ENCODE peak calls at places on chromosomes 4 and X, in ten cellular contexts. S is MM.1S, Z is SK-N-SH, K is transverse colon, H is psoas muscle, R is left lung, N is fibroblast of lung, W is body of pancreas, A is cardiac muscle cell, V is tibial nerve. D is an unnamed sample. For H3K4me1, the result is how much of the 10 kb centered on the place peaks cover.

GRCh38 chr4:140367738-140368137 is 5.7 kb upstream of the SCOC start:
- DNase-seq in A (peak), W (peak), V (no peak), R (peak), N (peak), Z (no peak), H (no peak), K (no peak), S (no peak), D (no peak)

GRCh38 chr4:139633661-139634060 is 32.0 kb upstream of the MGST2 start:
- DNase-seq in H (no peak), Z (no peak), S (no peak), V (no peak), R (no peak), K (peak), A (peak), N (peak), W (peak), D (peak)

GRCh38 chrX:45840411-45840950 is 639.8 kb upstream of the DIPK2B start:
- DNase-seq in R (no peak), V (no peak), K (no peak), H (no peak), S (no peak), N (peak), Z (no peak), A (no peak), W (no peak), D (peak)

GRCh38 chr4:140012688-140013087 is 141.3 kb downstream of the MAML3 start:
- DNase-seq in N (peak), V (peak), Z (peak), A (peak), K (peak), S (peak), R (peak), H (peak), W (peak), D (peak)

GRCh38 chr4:30950737-30951136 is 230.6 kb downstream of the PCDH7 start:
- DNase-seq in A (no peak), K (no peak), V (no peak), N (no peak), S (no peak), H (no peak), Z (no peak), R (no peak), W (no peak), D (no peak)

GRCh38 chrX:68511255-68511654 is 12.4 kb downstream of the YIPF6 start:
- DNase-seq in W (peak), Z (peak), A (peak), S (peak), V (no peak), K (peak), N (peak), H (no peak), R (no peak), D (peak)

GRCh38 chrX:98501441-98501840 is 1617.7 kb downstream of the RPA4 start:
- DNase-seq in Z (no peak), K (no peak), N (no peak), R (no peak), V (no peak), W (no peak), A (no peak), S (no peak), H (no peak), D (no peak)

GRCh38 chrX:118536687-118537461 is 41.3 kb downstream of the DOCK11 start:
- DNase-seq in V (no peak), A (peak), K (no peak), R (no peak), N (peak), S (peak), W (no peak), Z (peak), H (no peak), D (no peak)

GRCh38 chr4:5772528-5773270 is 61.7 kb downstream of the EVC start:
- DNase-seq in A (no peak), H (no peak), N (no peak), S (no peak), R (no peak), W (no peak), V (no peak), Z (no peak), K (no peak), D (no peak)

GRCh38 chrX:108105473-108105872 is 13.9 kb downstream of the ATG4A start:
- DNase-seq in V (no peak), S (no peak), W (no peak), K (no peak), H (no peak), Z (no peak), N (no peak), A (no peak), R (no peak), D (no peak)

GRCh38 chr4:65502151-65502691 is 168.1 kb downstream of the EPHA5 start:
- DNase-seq in S (no peak), A (peak), W (no peak), Z (no peak), H (no peak), K (no peak), R (no peak), N (peak), V (no peak), D (no peak)

GRCh38 chr4:60366661-60367060 is 833.5 kb upstream of the ADGRL3 start:
- DNase-seq in K (no peak), S (no peak), H (no peak), R (no peak), V (no peak), W (no peak), Z (no peak), N (no peak), A (no peak), D (no peak)

GRCh38 chr4:170198742-170199141 is 109.0 kb upstream of the AADAT start:
- DNase-seq in K (no peak), V (no peak), S (peak), N (no peak), W (no peak), H (no peak), Z (no peak), R (no peak), A (no peak), D (no peak)

GRCh38 chrX:112896051-112896450 is 55.4 kb upstream of the AMOT start:
- DNase-seq in R (no peak), K (no peak), A (no peak), V (no peak), N (no peak), H (no peak), S (no peak), Z (no peak), W (no peak), D (no peak)

GRCh38 chr4:149836546-149836945 is 20.9 kb upstream of the IQCM start:
- DNase-seq in R (no peak), W (no peak), Z (no peak), N (peak), V (no peak), A (no peak), H (no peak), K (no peak), S (no peak), D (no peak)

GRCh38 chrX:115978068-115978467 is 192.5 kb upstream of the AGTR2 start:
- DNase-seq in R (no peak), V (no peak), A (no peak), H (no peak), S (no peak), K (no peak), Z (no peak), W (no peak), N (peak), D (no peak)

GRCh38 chr4:8831221-8832129 is 40.2 kb downstream of the HMX1 start:
- DNase-seq in A (no peak), Z (peak), V (no peak), W (peak), R (peak), N (no peak), S (no peak), K (peak), H (peak), D (no peak)

GRCh38 chr4:7971881-7972500 is 32.3 kb upstream of the AFAP1 start:
- DNase-seq in V (no peak), N (no peak), K (no peak), Z (no peak), H (peak), W (no peak), S (no peak), R (no peak), A (no peak), D (no peak)

GRCh38 chrX:15468036-15468435 is 25.1 kb downstream of the PIR start:
- DNase-seq in Z (peak), K (peak), S (no peak), H (peak), V (no peak), W (peak), R (no peak), A (peak), N (peak), D (peak)

GRCh38 chr4:169342906-169343560 is 72.3 kb upstream of the SH3RF1 start:
- DNase-seq in A (no peak), V (no peak), S (no peak), R (no peak), H (no peak), N (peak), W (no peak), Z (no peak), K (no peak), D (no peak)

GRCh38 chr4:4781936-4782754 is 77.3 kb upstream of the MSX1 start:
- DNase-seq in V (no peak), W (no peak), Z (peak), N (peak), S (no peak), R (no peak), A (peak), H (no peak), K (no peak), D (no peak)

GRCh38 chr4:38696697-38697096 is 32.7 kb downstream of the KLF3 start:
- DNase-seq in R (no peak), Z (no peak), N (no peak), W (no peak), H (no peak), S (no peak), K (no peak), A (peak), V (no peak), D (no peak)

GRCh38 chrX:150547511-150548115 is 20.8 kb upstream of the MTM1 start:
- DNase-seq in Z (peak), W (peak), S (peak), V (peak), K (peak), R (peak), H (peak), N (peak), A (peak), D (no peak)

GRCh38 chr4:173057442-173057841 is 111.2 kb upstream of the GALNT7 start:
- DNase-seq in A (no peak), H (no peak), K (no peak), N (peak), Z (no peak), R (no peak), S (no peak), W (no peak), V (no peak), D (peak)

GRCh38 chrX:97882306-97882705 is 998.6 kb downstream of the RPA4 start:
- DNase-seq in V (no peak), A (no peak), Z (no peak), N (no peak), K (no peak), S (no peak), W (no peak), H (no peak), R (no peak), D (no peak)

GRCh38 chr4:102114118-102114630 is 231.1 kb downstream of the SLC39A8 start:
- DNase-seq in V (no peak), N (peak), R (no peak), H (no peak), S (no peak), Z (no peak), A (no peak), K (no peak), W (no peak), D (no peak)

GRCh38 chr4:78267790-78268189 is 210.7 kb downstream of the FRAS1 start:
- DNase-seq in V (no peak), K (no peak), Z (no peak), S (no peak), W (no peak), N (no peak), H (no peak), R (no peak), A (no peak), D (no peak)

GRCh38 chr4:26964994-26965393 is 104.4 kb downstream of the STIM2 start:
- DNase-seq in W (no peak), H (no peak), Z (no peak), V (no peak), N (no peak), S (no peak), A (no peak), R (no peak), K (no peak), D (no peak)

GRCh38 chrX:130878350-130879341 is 24.4 kb downstream of the ENOX2 start:
- DNase-seq in A (peak), K (peak), Z (no peak), N (peak), S (no peak), H (no peak), V (no peak), R (no peak), W (peak), D (no peak)

GRCh38 chrX:117957128-117957527 is 159.5 kb downstream of the KLHL13 start:
- DNase-seq in N (peak), H (no peak), Z (no peak), W (no peak), S (no peak), A (peak), K (no peak), R (no peak), V (no peak), D (no peak)

GRCh38 chr4:185068837-185069236 is 50.5 kb downstream of the HELT start:
- DNase-seq in R (no peak), W (no peak), A (peak), H (no peak), V (no peak), S (no peak), Z (no peak), K (no peak), N (no peak), D (no peak)

GRCh38 chrX:109890910-109891502 is 111.9 kb upstream of the TMEM164 start:
- DNase-seq in Z (peak), A (peak), H (peak), N (peak), S (peak), K (peak), V (no peak), W (peak), R (no peak), D (peak)

DNA sequence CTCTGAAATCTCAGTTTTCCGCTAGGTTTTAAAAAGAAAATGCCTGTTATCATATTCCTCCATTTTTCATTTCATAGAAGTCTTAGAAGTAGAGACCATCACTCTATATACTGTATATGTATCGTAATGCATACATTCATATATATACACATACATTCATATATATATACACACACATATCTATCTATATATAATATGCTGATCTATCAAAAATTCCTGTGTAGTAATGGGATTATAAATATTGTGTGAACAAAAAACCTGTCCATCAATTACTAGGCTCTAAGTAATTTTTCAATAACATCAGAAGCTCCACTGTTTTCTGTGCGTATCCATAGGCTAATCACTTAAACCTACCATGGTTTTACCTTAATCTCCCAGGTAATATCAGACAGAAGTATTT is 150.2 kb downstream of the DCHS2 start:
- DNase-seq in N (no peak), R (no peak), W (no peak), Z (no peak), V (no peak), K (no peak), A (no peak), H (no peak), S (no peak), D (no peak)
- H3K4me1 ChIP-seq in N (under half), R (under half), W (under half), Z (under half), V (under half), K (under half), A (under half), H (under half), S (under half), D (under half)

GRCh38 chr4:11602606-11603355 is 174.1 kb upstream of the HS3ST1 start:
- DNase-seq in N (no peak), S (no peak), H (no peak), W (no peak), Z (no peak), V (no peak), A (no peak), R (no peak), K (no peak), D (no peak)

GRCh38 chr4:11606078-11606477 is 177.4 kb upstream of the HS3ST1 start:
- DNase-seq in K (no peak), W (no peak), R (no peak), N (no peak), S (no peak), V (no peak), Z (no peak), H (no peak), A (no peak), D (no peak)

GRCh38 chr4:11603594-11604194 is 175.0 kb upstream of the HS3ST1 start:
- DNase-seq in A (no peak), H (no peak), N (no peak), Z (no peak), S (no peak), R (no peak), K (no peak), V (no peak), W (no peak), D (no peak)

GRCh38 chr4:11608992-11609391 is 180.3 kb upstream of the HS3ST1 start:
- DNase-seq in K (no peak), Z (no peak), R (no peak), S (no peak), W (no peak), N (no peak), A (no peak), H (no peak), V (no peak), D (no peak)

GRCh38 chr4:11605597-11605996 is 176.9 kb upstream of the HS3ST1 start:
- DNase-seq in K (no peak), Z (no peak), S (no peak), R (no peak), N (no peak), V (no peak), W (no peak), H (no peak), A (peak), D (no peak)
- H3K4me1 ChIP-seq in K (under half), Z (under half), S (under half), R (under half), N (under half), V (under half), W (under half), H (under half), A (under half), D (under half)

GRCh38 chr4:6916069-6916586 is 6.5 kb downstream of the TBC1D14 start:
- DNase-seq in S (no peak), V (no peak), R (no peak), H (no peak), W (no peak), Z (no peak), K (peak), A (no peak), N (no peak), D (no peak)
- H3K4me1 ChIP-seq in S (under half), V (under half), R (under half), H (half or more), W (under half), Z (under half), K (under half), A (under half), N (under half), D (under half)

DNA sequence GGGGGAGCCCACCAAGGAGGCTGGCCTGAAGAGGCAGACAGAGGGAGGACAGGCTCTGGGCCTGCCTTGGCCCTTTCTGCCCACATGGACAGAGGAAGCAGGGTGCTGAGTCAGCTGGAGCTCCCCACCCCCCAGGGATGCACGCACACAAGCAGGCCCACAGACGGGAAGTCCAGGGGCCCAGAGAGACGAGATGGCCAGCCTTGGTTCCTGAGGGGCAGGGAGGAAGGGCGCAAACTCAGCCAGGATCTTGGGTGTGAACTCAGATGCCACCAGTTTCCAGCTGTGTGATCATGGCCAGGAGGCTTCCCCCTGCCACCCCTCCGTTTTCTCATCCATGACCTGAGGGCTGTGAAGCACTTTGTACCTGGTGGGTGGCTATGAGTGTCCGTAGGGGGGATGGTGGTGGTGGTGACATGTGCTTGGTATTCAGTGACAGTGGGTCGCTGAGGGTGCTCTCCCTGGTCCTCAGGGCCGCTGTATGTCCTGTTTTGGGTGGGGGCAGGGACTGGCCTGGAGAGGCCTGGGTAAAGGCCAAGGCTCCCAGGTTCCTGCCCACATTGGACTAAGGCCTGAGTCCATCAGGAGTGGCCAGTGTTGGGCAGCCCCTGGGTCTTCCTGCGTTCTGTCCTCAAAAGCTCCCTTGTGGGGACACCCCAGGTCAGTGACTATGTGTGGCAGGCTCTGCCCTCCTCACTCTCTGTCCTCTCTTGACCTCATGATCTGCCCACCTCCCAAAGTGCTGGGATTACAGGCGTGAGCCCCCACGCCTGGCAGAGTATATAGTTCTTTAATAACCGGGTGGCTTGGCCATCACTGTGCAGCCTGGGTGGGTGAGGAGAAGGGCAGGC is 2.0 kb downstream of the SH3BP2 start:
- DNase-seq in K (peak), Z (no peak), W (no peak), A (peak), V (peak), R (peak), H (peak), N (peak), S (no peak), D (no peak)
- H3K4me1 ChIP-seq in K (half or more), Z (under half), W (half or more), A (under half), V (half or more), R (under half), H (under half), N (under half), S (under half), D (under half)

DNA sequence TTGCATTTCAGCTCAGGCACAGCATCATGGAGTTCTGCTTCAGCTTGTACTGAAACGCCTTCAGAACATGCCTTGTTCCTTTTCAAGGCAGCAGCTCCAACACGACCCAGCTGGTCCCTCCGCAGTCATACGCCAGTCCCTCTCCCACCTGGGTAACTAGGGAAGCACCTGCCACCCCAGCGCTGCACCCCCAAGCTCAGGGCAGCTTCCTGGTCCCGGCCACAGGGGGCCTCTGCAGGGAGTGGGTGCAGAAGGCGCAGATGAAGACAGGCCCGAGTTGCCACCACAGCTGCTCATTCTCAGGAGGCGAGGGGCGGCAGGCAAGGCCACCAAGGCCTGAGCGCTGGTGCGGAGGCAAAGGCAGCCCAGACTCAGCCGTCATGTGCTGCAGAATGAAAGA is 21.8 kb downstream of the WDR1 start:
- DNase-seq in H (peak), V (no peak), K (no peak), W (no peak), S (no peak), A (no peak), N (no peak), R (no peak), Z (no peak), D (no peak)
- H3K4me1 ChIP-seq in H (half or more), V (half or more), K (half or more), W (under half), S (half or more), A (half or more), N (half or more), R (under half), Z (under half), D (under half)

GRCh38 chr4:87073187-87073569 is 138.4 kb downstream of the AFF1 start:
- DNase-seq in S (no peak), N (no peak), A (no peak), V (no peak), H (no peak), W (no peak), R (no peak), K (no peak), Z (no peak), D (peak)
- H3K4me1 ChIP-seq in S (under half), N (under half), A (under half), V (half or more), H (half or more), W (under half), R (under half), K (half or more), Z (under half), D (under half)

DNA sequence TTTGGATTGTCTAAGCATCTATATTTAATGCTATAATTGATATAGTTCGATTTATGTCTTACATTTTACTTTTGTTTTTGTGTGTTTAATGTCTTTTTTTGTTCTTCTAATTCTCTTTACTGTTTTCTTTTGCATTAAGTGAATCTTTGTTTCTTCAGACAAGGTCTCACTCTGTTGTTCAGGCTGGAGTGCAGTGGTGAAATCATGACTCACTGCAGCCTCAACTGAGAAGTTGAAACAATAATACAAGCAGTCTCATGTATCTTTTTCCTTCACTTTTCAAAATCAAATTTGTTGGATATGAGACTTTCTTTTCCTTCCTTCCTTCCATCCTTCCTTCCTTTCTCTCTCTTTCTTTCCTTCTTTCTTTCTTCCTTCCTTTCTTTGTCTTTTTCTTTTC is 1401.6 kb downstream of the ADGRL3 start:
- DNase-seq in K (no peak), S (no peak), Z (no peak), H (no peak), V (no peak), W (no peak), N (no peak), A (no peak), R (no peak), D (no peak)
- H3K4me1 ChIP-seq in K (under half), S (under half), Z (under half), H (under half), V (under half), W (under half), N (under half), A (under half), R (under half), D (under half)

GRCh38 chr4:162461952-162462351 is 298.2 kb upstream of the FSTL5 start:
- DNase-seq in S (peak), W (no peak), K (no peak), N (peak), A (no peak), R (no peak), H (no peak), Z (peak), V (no peak), D (no peak)
- H3K4me1 ChIP-seq in S (under half), W (under half), K (under half), N (under half), A (under half), R (under half), H (under half), Z (under half), V (under half), D (under half)

D was measured in SJCRH30.